ENCODE peak calls at places on chromosomes 2 and 18, in six cellular contexts. H is endothelial cell, I is endodermal cell, Q is fibroblast of mammary gland, B is B cell, T is dorsolateral prefrontal cortex. L is an unnamed sample.

GRCh38 chr18:26421503-26421902 is 126.8 kb downstream of the KCTD1 start:
- DNase-seq in H (no peak), I (no peak), Q (no peak), B (no peak), T (no peak), L (no peak)

GRCh38 chr2:233448220-233448559 is 93.9 kb downstream of the DGKD start:
- DNase-seq in H (peak; percentile 41), I (peak; percentile 81), Q (no peak), B (no peak), T (no peak), L (no peak)

GRCh38 chr18:33821503-33821902 is 243.5 kb downstream of the ASXL3 start:
- DNase-seq in H (no peak), I (no peak), Q (peak; percentile 90), B (no peak), T (no peak), L (no peak)

GRCh38 chr2:70124983-70125480 is 37.8 kb downstream of the PCBP1 start:
- DNase-seq in H (peak; percentile 56), I (peak; percentile 79), Q (peak; percentile 46), B (peak; percentile 91), T (peak; percentile 60), L (peak; percentile 79)

GRCh38 chr2:74876081-74876886 is 42.4 kb downstream of the HK2 start:
- DNase-seq in H (peak; percentile 47), I (peak; percentile 79), Q (peak; percentile 69), B (peak; percentile 72), T (no peak), L (no peak)

GRCh38 chr2:240921319-240922233 is 15.4 kb downstream of the CROCC2 start:
- DNase-seq in H (no peak), I (peak; percentile 31), Q (peak; percentile 96), B (no peak), T (peak; percentile 26), L (peak; percentile 34)

GRCh38 chr18:76098728-76099514 is 396.1 kb downstream of the ZNF516 start:
- DNase-seq in H (no peak), I (no peak), Q (no peak), B (no peak), T (no peak), L (no peak)

GRCh38 chr18:11310476-11311086 is 161.2 kb upstream of the PIEZO2 start:
- DNase-seq in H (peak; percentile 76), I (peak; percentile 92), Q (peak; percentile 57), B (peak; percentile 24), T (peak; percentile 50), L (no peak)

GRCh38 chr18:69980982-69981804 is 33.5 kb upstream of the CD226 start:
- DNase-seq in H (no peak), I (no peak), Q (no peak), B (no peak), T (no peak), L (no peak)

GRCh38 chr2:124986136-124986535 is 961.0 kb downstream of the CNTNAP5 start:
- DNase-seq in H (no peak), I (no peak), Q (no peak), B (no peak), T (no peak), L (no peak)

GRCh38 chr2:96685285-96685591 is 42.7 kb downstream of the FER1L5 start:
- DNase-seq in H (no peak), I (no peak), Q (no peak), B (no peak), T (no peak), L (no peak)

GRCh38 chr2:29281585-29281984 is 166.4 kb downstream of the CLIP4 start:
- DNase-seq in H (no peak), I (peak; percentile 39), Q (peak; percentile 15), B (no peak), T (peak; percentile 87), L (no peak)

GRCh38 chr18:3675446-3675845 is 225.5 kb downstream of the TGIF1 start:
- DNase-seq in H (no peak), I (peak; percentile 31), Q (no peak), B (no peak), T (no peak), L (no peak)

GRCh38 chr18:13611058-13611615 is 115.2 kb downstream of the FAM210A start:
- DNase-seq in H (peak; percentile 21), I (peak; percentile 58), Q (peak; percentile 39), B (peak; percentile 90), T (peak; percentile 70), L (peak; percentile 21)

GRCh38 chr2:52608030-52608429 is 1159.6 kb upstream of the CHAC2 start:
- DNase-seq in H (no peak), I (no peak), Q (no peak), B (no peak), T (no peak), L (no peak)

GRCh38 chr2:226190479-226191252 is 609.0 kb downstream of the IRS1 start:
- DNase-seq in H (no peak), I (no peak), Q (peak; percentile 26), B (no peak), T (no peak), L (no peak)

GRCh38 chr2:71609958-71610357 is 156.6 kb downstream of the DYSF start:
- DNase-seq in H (no peak), I (no peak), Q (peak; percentile 46), B (no peak), T (no peak), L (no peak)

GRCh38 chr2:28490558-28490957 is 5.3 kb upstream of the PLB1 start:
- DNase-seq in H (no peak), I (no peak), Q (no peak), B (no peak), T (no peak), L (no peak)

DNA sequence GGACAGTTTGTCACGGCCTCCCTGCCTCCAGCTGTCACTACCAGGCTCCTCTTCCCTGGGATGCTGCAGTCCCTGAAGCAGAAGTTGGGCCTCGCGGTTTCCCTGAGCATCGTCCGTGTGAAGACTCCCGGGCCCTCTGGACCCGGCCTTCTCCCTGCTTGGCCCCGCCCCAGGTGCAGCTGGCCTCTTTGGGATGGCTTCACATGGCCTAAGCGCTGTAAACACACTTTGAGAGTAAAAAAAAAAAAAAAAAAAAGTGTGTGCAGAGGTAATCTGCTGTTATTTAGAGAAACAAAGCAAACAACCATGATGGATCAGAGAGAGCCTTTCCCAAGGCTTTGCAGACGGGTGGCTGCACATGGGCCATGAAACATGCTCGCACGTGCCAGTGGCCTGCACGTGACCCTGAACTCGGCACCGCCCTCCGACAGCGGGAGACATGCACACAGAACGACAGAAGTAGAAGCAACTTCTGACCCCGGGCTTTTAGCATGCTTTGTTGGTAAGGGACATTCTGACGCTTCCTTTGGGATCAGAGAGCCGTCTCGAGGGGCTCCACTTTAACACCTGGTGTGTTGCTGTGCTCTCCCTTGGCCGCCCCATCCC is 112.4 kb downstream of the KCNF1 start:
- DNase-seq in H (no peak), I (peak; percentile 49), Q (no peak), B (no peak), T (no peak), L (peak; percentile 43)
- TF ChIP-seq CTCF in H (no peak), I (no peak), Q (no peak), B (no peak), T (no peak), L (no peak)

GRCh38 chr2:178531161-178531560 is 50.9 kb downstream of the PLEKHA3 start:
- DNase-seq in H (no peak), I (no peak), Q (no peak), B (no peak), T (no peak), L (no peak)
- TF ChIP-seq CTCF in H (no peak), I (no peak), Q (no peak), B (no peak), T (no peak), L (no peak)

DNA sequence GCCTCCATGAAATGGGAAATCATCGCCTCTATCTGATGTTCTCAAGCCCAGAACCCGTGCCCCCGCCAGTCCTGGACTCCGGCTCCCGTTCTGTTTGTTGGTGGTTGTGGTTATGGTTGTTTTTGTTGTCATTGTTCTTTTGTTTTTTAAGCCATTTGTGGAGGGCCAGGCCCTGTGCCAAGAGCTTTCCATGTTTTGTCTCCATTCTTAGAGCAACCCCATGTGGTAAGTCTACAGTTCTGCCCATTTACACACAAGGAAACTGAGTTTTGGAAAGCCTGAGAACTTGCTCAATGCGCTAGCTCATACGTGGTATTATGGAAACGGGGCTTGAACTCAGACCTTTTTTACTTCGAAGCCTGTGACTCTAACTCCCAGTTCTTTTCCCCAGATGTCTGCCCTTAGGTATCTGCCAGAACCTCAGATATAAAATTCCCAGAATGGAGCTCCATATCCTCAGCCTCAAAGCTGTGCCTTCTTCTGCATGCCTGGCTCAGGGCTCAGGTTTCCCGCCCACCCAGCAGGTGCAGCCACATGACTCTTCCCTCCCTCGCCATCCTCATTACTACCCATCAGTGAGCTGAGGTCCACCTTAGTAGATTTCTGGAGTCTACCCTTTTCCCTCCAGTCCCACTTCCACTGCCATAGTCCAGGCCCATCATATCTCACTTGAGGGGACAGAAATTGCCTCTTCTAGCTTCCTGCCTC is 194.1 kb downstream of the KLHL29 start:
- DNase-seq in H (no peak), I (no peak), Q (no peak), B (no peak), T (peak; percentile 51), L (no peak)
- TF ChIP-seq CTCF in H (no peak), I (no peak), Q (no peak), B (no peak), T (no peak), L (no peak)

GRCh38 chr2:55733335-55733734 is 39.7 kb upstream of the PNPT1 start:
- DNase-seq in H (no peak), I (no peak), Q (no peak), B (no peak), T (no peak), L (no peak)
- TF ChIP-seq CTCF in H (no peak), I (no peak), Q (no peak), B (no peak), T (no peak), L (no peak)

GRCh38 chr2:222989431-222989830 is 62.6 kb upstream of the KCNE4 start:
- DNase-seq in H (no peak), I (no peak), Q (no peak), B (no peak), T (no peak), L (no peak)
- TF ChIP-seq CTCF in H (no peak), I (no peak), Q (no peak), B (no peak), T (no peak), L (no peak)

L was measured in mucosa of descending colon.